ENCODE peak calls at places on chromosomes 6 and 20, in five cellular contexts. L is nephron progenitor cell; P is sciatic nerve; T is CD8-positive, alpha-beta memory T cell; K is NCI-H1105 treated with DMSO at 0.1 percent for 48 hours. Q is an unnamed sample.

GRCh38 chr6:157323924-157324276 is 581 bp upstream of the TMEM242 start:
- DNase-seq in L (peak), P (peak), T (no peak), K (no peak), Q (peak)

GRCh38 chr6:134537146-134537555 is 219.2 kb upstream of the SGK1 start:
- DNase-seq in L (no peak), P (no peak), T (no peak), K (no peak), Q (no peak)

GRCh38 chr6:161417712-161418457 is 144.0 kb upstream of the AGPAT4 start:
- DNase-seq in L (peak), P (no peak), T (no peak), K (no peak), Q (no peak)

GRCh38 chr6:41271901-41272395 is 14.5 kb downstream of the TREM1 start:
- DNase-seq in L (no peak), P (no peak), T (no peak), K (no peak), Q (no peak)

GRCh38 chr6:45786243-45786795 is 229.3 kb downstream of the CLIC5 start:
- DNase-seq in L (no peak), P (no peak), T (no peak), K (peak), Q (peak)

GRCh38 chr20:53926428-53927028 is 143.9 kb downstream of the BCAS1 start:
- DNase-seq in L (no peak), P (no peak), T (no peak), K (no peak), Q (peak)

GRCh38 chr6:167089243-167090142 is 33.4 kb upstream of the CCR6 start:
- DNase-seq in L (no peak), P (no peak), T (no peak), K (no peak), Q (no peak)

GRCh38 chr6:142433419-142433818 is 131.6 kb downstream of the ADGRG6 start:
- DNase-seq in L (no peak), P (no peak), T (no peak), K (no peak), Q (no peak)

GRCh38 chr6:132298344-132298949 is 102.8 kb downstream of the MOXD1 start:
- DNase-seq in L (peak), P (peak), T (no peak), K (peak), Q (peak)

GRCh38 chr6:45667265-45667664 is 289.5 kb upstream of the SUPT3H start:
- DNase-seq in L (no peak), P (no peak), T (no peak), K (no peak), Q (peak)

GRCh38 chr20:63382551-63383300 is 21.6 kb upstream of the CHRNA4 start:
- DNase-seq in L (no peak), P (no peak), T (no peak), K (no peak), Q (no peak)

GRCh38 chr6:138582573-138582972 is 83.3 kb upstream of the NHSL1 start:
- DNase-seq in L (no peak), P (no peak), T (no peak), K (no peak), Q (no peak)

GRCh38 chr6:113015249-113015648 is 668.1 kb downstream of the RFPL4B start:
- DNase-seq in L (no peak), P (no peak), T (no peak), K (no peak), Q (no peak)

GRCh38 chr20:64077094-64077493 is 2.2 kb downstream of the RGS19 start:
- DNase-seq in L (no peak), P (no peak), T (peak), K (no peak), Q (no peak)

GRCh38 chr6:32192608-32193039 is at the start of gene GPSM3:
- DNase-seq in L (no peak), P (peak), T (peak), K (no peak), Q (peak)

GRCh38 chr6:158043586-158044524 is 62.2 kb downstream of the SYNJ2 start:
- DNase-seq in L (no peak), P (no peak), T (no peak), K (no peak), Q (no peak)

GRCh38 chr20:49747707-49748524 is 34.2 kb upstream of the B4GALT5 start:
- DNase-seq in L (no peak), P (peak), T (no peak), K (no peak), Q (peak)

GRCh38 chr20:23094213-23094896 is 8.2 kb upstream of the CD93 start:
- DNase-seq in L (no peak), P (peak), T (no peak), K (no peak), Q (no peak)

GRCh38 chr20:40489886-40490285 is 199.2 kb downstream of the MAFB start:
- DNase-seq in L (no peak), P (no peak), T (no peak), K (no peak), Q (no peak)

GRCh38 chr6:28747631-28748157 is 176.1 kb downstream of the TRIM27 start:
- DNase-seq in L (peak), P (no peak), T (no peak), K (peak), Q (no peak)